ENCODE peak calls at places on chromosomes 7 and 10, in five cellular contexts. V is right cardiac atrium; U is activated CD8-positive, alpha-beta T cell treated with anti-CD3 and anti-CD28 coated beads for 36 hours; P is activated B cell treated with CpG ODN at 0.5 μM for 24 hours; S is stimulated activated naive CD8-positive, alpha-beta T cell treated with anti-CD3 and anti-CD28 coated beads, Interleukin-15, Interleukin-2, amounts not matched to agents 100 U/mL and 50 U/mL, for 24 hours. I is an unnamed sample.

GRCh38 chr10:114703377-114704125 is 45.5 kb upstream of the ABLIM1 start:
- ATAC-seq in V (peak; percentile 52), P (peak; percentile 52), U (peak; percentile 58), S (no peak), I (no peak)

GRCh38 chr10:17147884-17148494 is 18.4 kb upstream of the CUBN start:
- ATAC-seq in V (no peak), P (no peak), S (no peak), U (no peak), I (no peak)

GRCh38 chr10:132986576-132986975 is 44.2 kb upstream of the CFAP46 start:
- ATAC-seq in U (no peak), P (no peak), V (peak; percentile 5), S (no peak), I (no peak)

GRCh38 chr10:108901766-108902365 is 1021.4 kb downstream of the XPNPEP1 start:
- ATAC-seq in U (no peak), V (no peak), S (no peak), P (no peak), I (no peak)

GRCh38 chr7:81053623-81054022 is 134.8 kb upstream of the SEMA3C start:
- ATAC-seq in P (no peak), U (no peak), V (no peak), S (no peak), I (no peak)

GRCh38 chr10:72009430-72010081 is 45.4 kb downstream of the CHST3 start:
- ATAC-seq in V (peak; percentile 92), U (no peak), S (no peak), P (no peak), I (no peak)

GRCh38 chr7:134062460-134062859 is 64.7 kb upstream of the LRGUK start:
- ATAC-seq in U (no peak), V (peak; percentile 92), S (no peak), P (no peak), I (no peak)

GRCh38 chr10:120204877-120205276 is 252.2 kb upstream of the PLPP4 start:
- ATAC-seq in V (no peak), U (no peak), S (no peak), P (no peak), I (no peak)

GRCh38 chr7:151251328-151251925 is 2.9 kb upstream of the SMARCD3 start:
- ATAC-seq in S (peak; percentile 16), V (peak; percentile 0), P (peak; percentile 19), U (peak; percentile 64), I (no peak)

GRCh38 chr10:99908512-99908911 is 101.2 kb downstream of the DNMBP start:
- ATAC-seq in U (peak; percentile 83), P (no peak), S (no peak), V (no peak), I (no peak)

GRCh38 chr7:131764143-131764795 is 207.8 kb upstream of the PODXL start:
- ATAC-seq in P (no peak), U (no peak), S (no peak), V (no peak), I (no peak)

GRCh38 chr7:13542451-13542850 is 447.0 kb downstream of the ETV1 start:
- ATAC-seq in V (no peak), S (no peak), U (no peak), P (no peak), I (no peak)

GRCh38 chr7:70657989-70658578 is 473.9 kb upstream of the GALNT17 start:
- ATAC-seq in P (no peak), U (no peak), S (no peak), V (no peak), I (no peak)